ENCODE peak calls at places on chromosomes 2 and 18, in four cellular contexts. Q is fibroblast of lung, U is heart left ventricle, A is K562. H is an unnamed sample. For H3K9me3, the result is how much of the 10 kb centered on the place peaks cover.

GRCh38 chr2:147663964-147664363 is 180.9 kb upstream of the ACVR2A start:
- DNase-seq in Q (no peak), U (no peak), A (no peak), H (no peak)

GRCh38 chr2:215272918-215273317 is 38.9 kb upstream of the ATIC start:
- DNase-seq in Q (no peak), U (no peak), A (no peak), H (no peak)

GRCh38 chr18:9135912-9136314 is 668 bp upstream of the ANKRD12 start:
- DNase-seq in Q (no peak), U (no peak), A (peak), H (no peak)

GRCh38 chr2:235630723-235631122 is 136.9 kb downstream of the AGAP1 start:
- DNase-seq in Q (no peak), U (no peak), A (no peak), H (no peak)

GRCh38 chr18:59220784-59221765 is 1.1 kb downstream of the GRP start:
- DNase-seq in Q (no peak), U (no peak), A (no peak), H (no peak)

GRCh38 chr2:62826141-62826540 is 120.6 kb downstream of the EHBP1 start:
- DNase-seq in Q (no peak), U (no peak), A (no peak), H (no peak)

GRCh38 chr18:66560092-66560491 is 43.8 kb downstream of the CDH19 start:
- DNase-seq in Q (peak), U (no peak), A (no peak), H (no peak)

GRCh38 chr18:9101730-9102390 is 639 bp upstream of the NDUFV2 start:
- DNase-seq in Q (peak), U (peak), A (no peak), H (no peak)

GRCh38 chr2:9967053-9967775 is 15.7 kb downstream of the GRHL1 start:
- DNase-seq in Q (no peak), U (no peak), A (peak), H (no peak)

GRCh38 chr2:170365686-170366085 is 187.7 kb downstream of the MYO3B start:
- DNase-seq in Q (no peak), U (no peak), A (no peak), H (no peak)

GRCh38 chr2:72981516-72981915 is 64.2 kb downstream of the EMX1 start:
- DNase-seq in Q (no peak), U (no peak), A (peak), H (no peak)

GRCh38 chr2:237486819-237487448 is at the start of gene MLPH:
- DNase-seq in Q (peak), U (no peak), A (no peak), H (no peak)

GRCh38 chr2:144426981-144427479 is 92.9 kb downstream of the ZEB2 start:
- DNase-seq in Q (peak), U (no peak), A (no peak), H (no peak)

GRCh38 chr2:133411857-133412256 is 156.4 kb downstream of the NCKAP5 start:
- DNase-seq in Q (no peak), U (no peak), A (no peak), H (no peak)

GRCh38 chr2:239952251-239952650 is 72.9 kb downstream of the NDUFA10 start:
- DNase-seq in Q (no peak), U (no peak), A (no peak), H (no peak)

GRCh38 chr18:74329688-74330205 is 14.1 kb downstream of the C18orf63 start:
- DNase-seq in Q (no peak), U (no peak), A (no peak), H (no peak)

GRCh38 chr2:23753291-23754006 is 173.5 kb downstream of the ATAD2B start:
- DNase-seq in Q (no peak), U (no peak), A (no peak), H (no peak)

GRCh38 chr2:191350826-191351225 is 105.6 kb downstream of the MYO1B start:
- DNase-seq in Q (no peak), U (no peak), A (no peak), H (no peak)

GRCh38 chr2:30208453-30208852 is 22.9 kb upstream of the LBH start:
- DNase-seq in Q (peak), U (peak), A (peak), H (no peak)

GRCh38 chr2:10331702-10332401 is 29.1 kb downstream of the HPCAL1 start:
- DNase-seq in Q (no peak), U (peak), A (no peak), H (no peak)

GRCh38 chr18:42412896-42413295 is 457.9 kb downstream of the PIK3C3 start:
- DNase-seq in Q (no peak), U (no peak), A (no peak), H (no peak)

GRCh38 chr2:203909946-203910476 is 26.6 kb upstream of the ICOS start:
- DNase-seq in Q (no peak), U (no peak), A (no peak), H (no peak)

GRCh38 chr2:74148457-74149248 is 941 bp upstream of the BOLA3 start:
- DNase-seq in Q (no peak), U (no peak), A (no peak), H (no peak)

GRCh38 chr2:174967693-174968260 is 37.4 kb downstream of the CHN1 start:
- DNase-seq in Q (peak), U (no peak), A (no peak), H (no peak)

GRCh38 chr2:27582695-27583389 is at the start of gene ZNF512:
- DNase-seq in Q (peak), U (peak), A (peak), H (peak)

GRCh38 chr2:239168575-239168974 is 232.2 kb downstream of the HDAC4 start:
- DNase-seq in Q (no peak), U (no peak), A (no peak), H (no peak)

GRCh38 chr2:240818293-240818542 is 1.8 kb downstream of the KIF1A start:
- DNase-seq in Q (no peak), U (no peak), A (no peak), H (no peak)

GRCh38 chr2:152683400-152683799 is 33.9 kb downstream of the PRPF40A start:
- DNase-seq in Q (no peak), U (no peak), A (no peak), H (no peak)

GRCh38 chr18:64974378-64975125 is 776.3 kb upstream of the CDH7 start:
- DNase-seq in Q (no peak), U (no peak), A (no peak), H (no peak)

GRCh38 chr18:44893045-44893706 is 212.5 kb downstream of the SETBP1 start:
- DNase-seq in Q (no peak), U (no peak), A (no peak), H (no peak)

GRCh38 chr2:151032741-151033152 is 228.9 kb downstream of the RBM43 start:
- DNase-seq in Q (peak), U (no peak), A (no peak), H (no peak)

GRCh38 chr18:53056064-53056463 is 716.1 kb downstream of the DCC start:
- DNase-seq in Q (no peak), U (no peak), A (no peak), H (no peak)

GRCh38 chr2:134143568-134143967 is 110.3 kb upstream of the MGAT5 start:
- DNase-seq in Q (no peak), U (no peak), A (no peak), H (no peak)

GRCh38 chr2:133837441-133838090 is 269.3 kb upstream of the NCKAP5 start:
- DNase-seq in Q (peak), U (no peak), A (no peak), H (no peak)

GRCh38 chr2:196639180-196640030 is at the start of gene CCDC150:
- DNase-seq in Q (peak), U (peak), A (peak), H (peak)

GRCh38 chr2:100502782-100503181 is 32.5 kb downstream of the NMS start:
- DNase-seq in Q (no peak), U (no peak), A (no peak), H (no peak)

GRCh38 chr18:49020621-49021021 is 69.9 kb upstream of the SMAD7 start:
- DNase-seq in Q (no peak), U (no peak), A (no peak), H (no peak)

GRCh38 chr2:205885492-205886099 is 200.4 kb downstream of the INO80D start:
- DNase-seq in Q (peak), U (peak), A (peak), H (peak)

GRCh38 chr2:240392948-240393830 is 42.3 kb upstream of the GPC1 start:
- DNase-seq in Q (no peak), U (peak), A (no peak), H (no peak)

GRCh38 chr2:241990466-241990865 is 120.9 kb downstream of the RTP5 start:
- DNase-seq in Q (no peak), U (no peak), A (no peak), H (no peak)
- H3K9me3 ChIP-seq in Q (under half), U (under half), A (under half), H (under half)

GRCh38 chr18:35415511-35416427 is 38.6 kb upstream of the ZNF396 start:
- DNase-seq in Q (peak), U (no peak), A (no peak), H (no peak)

GRCh38 chr18:35417223-35417622 is 40.1 kb upstream of the ZNF396 start:
- DNase-seq in Q (no peak), U (no peak), A (no peak), H (no peak)

GRCh38 chr18:35409921-35410320 is 32.8 kb upstream of the ZNF396 start:
- DNase-seq in Q (no peak), U (no peak), A (peak), H (no peak)

GRCh38 chr18:35410561-35410960 is 33.4 kb upstream of the ZNF396 start:
- DNase-seq in Q (no peak), U (no peak), A (no peak), H (no peak)

DNA sequence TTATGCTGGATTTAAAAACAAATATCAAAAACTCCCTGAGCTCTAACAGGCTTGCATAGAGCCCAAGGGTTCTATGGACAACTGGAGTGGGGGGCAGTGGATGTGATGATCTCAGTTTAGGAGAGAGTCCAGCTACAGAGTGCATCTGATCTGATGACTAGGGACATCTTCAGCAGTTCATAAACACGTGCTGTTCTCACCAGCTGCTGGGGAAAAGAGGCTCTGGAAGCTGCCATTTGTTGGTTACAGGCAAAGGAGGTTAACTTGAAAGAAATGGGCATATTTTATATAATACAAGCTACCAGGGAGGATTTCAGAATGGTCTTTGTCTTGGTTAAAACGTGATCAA is 36.0 kb upstream of the ZNF396 start:
- DNase-seq in Q (no peak), U (no peak), A (no peak), H (no peak)
- H3K9me3 ChIP-seq in Q (under half), U (under half), A (under half), H (under half)

GRCh38 chr2:16242906-16243305 is 302.6 kb downstream of the MYCN start:
- DNase-seq in Q (no peak), U (no peak), A (no peak), H (no peak)

GRCh38 chr2:16245481-16246054 is 305.2 kb downstream of the MYCN start:
- DNase-seq in Q (no peak), U (no peak), A (no peak), H (no peak)

GRCh38 chr2:16244966-16245320 is 304.6 kb downstream of the MYCN start:
- DNase-seq in Q (no peak), U (no peak), A (no peak), H (no peak)

GRCh38 chr2:16243411-16243996 is 303.2 kb downstream of the MYCN start:
- DNase-seq in Q (no peak), U (no peak), A (no peak), H (no peak)

GRCh38 chr2:16244153-16244965 is 304.0 kb downstream of the MYCN start:
- DNase-seq in Q (no peak), U (no peak), A (no peak), H (no peak)
- H3K9me3 ChIP-seq in Q (under half), U (under half), A (under half), H (under half)

GRCh38 chr2:45011621-45012602 is 2.7 kb upstream of the SIX2 start:
- DNase-seq in Q (no peak), U (no peak), A (no peak), H (no peak)
- H3K9me3 ChIP-seq in Q (under half), U (under half), A (under half), H (under half)

GRCh38 chr2:171673928-171674327 is 13.3 kb upstream of the DYNC1I2 start:
- DNase-seq in Q (peak), U (no peak), A (no peak), H (no peak)

GRCh38 chr2:171675810-171676345 is 11.4 kb upstream of the DYNC1I2 start:
- DNase-seq in Q (no peak), U (no peak), A (no peak), H (no peak)

GRCh38 chr2:171678619-171679018 is 8.7 kb upstream of the DYNC1I2 start:
- DNase-seq in Q (no peak), U (no peak), A (no peak), H (no peak)
- H3K9me3 ChIP-seq in Q (under half), U (under half), A (under half), H (under half)

GRCh38 chr2:69615078-69615630 is 28.4 kb downstream of the AAK1 start:
- DNase-seq in Q (no peak), U (no peak), A (no peak), H (no peak)
- H3K9me3 ChIP-seq in Q (under half), U (under half), A (under half), H (under half)

GRCh38 chr2:89821455-89821945 is 1130.0 kb downstream of the RPIA start:
- DNase-seq in Q (no peak), U (no peak), A (no peak), H (no peak)
- H3K9me3 ChIP-seq in Q (under half), U (half or more), A (under half), H (under half)